ENCODE peak calls at places on chromosomes 5 and 9, in eight cellular contexts. T, L, Y, F, P, Z, H and V are unnamed samples.

GRCh38 chr5:5572983-5573797 is 150.7 kb downstream of the ICE1 start:
- DNase-seq in H (no peak), L (no peak), P (no peak), T (no peak), Y (no peak), F (no peak), Z (peak), V (no peak)

GRCh38 chr9:126147620-126148522 is 178.8 kb upstream of the MVB12B start:
- DNase-seq in Y (no peak), P (no peak), F (no peak), L (peak), T (no peak), Z (no peak), H (no peak), V (peak)

GRCh38 chr9:130327070-130327780 is 61.7 kb downstream of the HMCN2 start:
- DNase-seq in L (no peak), P (no peak), F (no peak), Y (no peak), H (no peak), Z (no peak), T (peak), V (no peak)

GRCh38 chr5:171484460-171484899 is 65.0 kb downstream of the FGF18 start:
- DNase-seq in T (no peak), L (peak), H (no peak), F (peak), P (peak), Y (peak), Z (no peak), V (no peak)

GRCh38 chr5:1897386-1897785 is 14.7 kb upstream of the IRX4 start:
- DNase-seq in T (no peak), P (no peak), Y (no peak), F (no peak), H (no peak), Z (peak), L (no peak), V (no peak)

GRCh38 chr5:27048507-27048906 is 10.1 kb upstream of the CDH9 start:
- DNase-seq in T (peak), H (no peak), L (no peak), Z (no peak), Y (no peak), F (no peak), P (no peak), V (no peak)

GRCh38 chr5:146561711-146562110 is 45.7 kb upstream of the GPR151 start:
- DNase-seq in T (no peak), P (no peak), H (no peak), L (no peak), Z (no peak), Y (no peak), F (no peak), V (no peak)

GRCh38 chr9:72401396-72401795 is 36.4 kb upstream of the ZFAND5 start:
- DNase-seq in F (no peak), Y (no peak), L (no peak), Z (no peak), T (no peak), H (no peak), P (no peak), V (no peak)

GRCh38 chr9:36319806-36320205 is 61.6 kb upstream of the GNE start:
- DNase-seq in F (no peak), P (no peak), Z (no peak), L (peak), Y (no peak), H (no peak), T (no peak), V (peak)

GRCh38 chr5:76548525-76549229 is 74.5 kb downstream of the F2RL2 start:
- DNase-seq in Z (no peak), P (no peak), Y (no peak), L (peak), H (no peak), T (no peak), F (no peak), V (no peak)

GRCh38 chr9:95225016-95225745 is 92.3 kb downstream of the FANCC start:
- DNase-seq in Y (no peak), H (no peak), Z (no peak), F (no peak), P (no peak), T (no peak), L (no peak), V (no peak)

GRCh38 chr9:91824591-91825339 is 125.3 kb downstream of the ROR2 start:
- DNase-seq in Z (no peak), L (peak), Y (no peak), H (peak), P (no peak), T (no peak), F (no peak), V (no peak)

GRCh38 chr5:87845734-87846133 is 422.9 kb downstream of the TMEM161B start:
- DNase-seq in F (no peak), P (peak), Y (no peak), H (no peak), T (no peak), L (no peak), Z (no peak), V (no peak)

GRCh38 chr9:136485651-136486050 is 2.8 kb upstream of the SEC16A start:
- DNase-seq in T (no peak), L (no peak), Y (no peak), F (no peak), H (no peak), P (no peak), Z (peak), V (no peak)

GRCh38 chr5:139141410-139141809 is 56.8 kb downstream of the SIL1 start:
- DNase-seq in Y (no peak), H (no peak), L (no peak), F (no peak), Z (no peak), P (no peak), T (no peak), V (no peak)

DNA sequence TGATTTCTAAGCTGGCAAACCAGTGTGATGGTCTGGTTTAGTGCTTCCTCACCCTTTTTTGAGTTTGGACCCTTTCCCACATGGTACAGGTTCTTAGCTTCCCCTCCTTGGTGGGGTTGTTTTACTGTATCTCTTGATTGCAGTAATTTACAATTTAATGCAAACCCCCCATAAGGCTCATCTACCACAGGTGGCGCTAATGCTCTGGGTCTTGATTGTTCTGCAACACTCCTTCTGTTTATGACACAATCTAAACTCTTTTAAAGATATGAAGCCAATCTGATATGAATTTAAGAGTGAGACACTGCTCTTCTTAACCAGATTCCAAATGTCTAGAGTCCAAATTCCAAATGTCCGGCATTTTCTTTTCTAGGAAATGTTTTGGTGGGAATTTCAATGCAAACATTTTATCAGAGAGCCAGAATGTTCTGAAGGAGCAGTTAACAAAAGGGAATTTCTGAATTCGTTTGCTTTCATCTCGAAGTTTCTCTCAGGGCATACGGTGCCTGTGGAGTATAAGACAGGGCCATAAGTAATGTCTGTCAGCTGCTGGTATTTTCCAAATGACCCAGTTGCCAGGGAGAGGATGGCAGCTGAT is 246.7 kb downstream of the ARHGAP26 start:
- DNase-seq in L (peak), F (peak), T (peak), H (no peak), Y (peak), P (peak), Z (no peak), V (no peak)
- TF ChIP-seq CTCF in L (peak), F (peak), T (peak), H (peak), Y (peak), P (peak), Z (peak), V (peak)

DNA sequence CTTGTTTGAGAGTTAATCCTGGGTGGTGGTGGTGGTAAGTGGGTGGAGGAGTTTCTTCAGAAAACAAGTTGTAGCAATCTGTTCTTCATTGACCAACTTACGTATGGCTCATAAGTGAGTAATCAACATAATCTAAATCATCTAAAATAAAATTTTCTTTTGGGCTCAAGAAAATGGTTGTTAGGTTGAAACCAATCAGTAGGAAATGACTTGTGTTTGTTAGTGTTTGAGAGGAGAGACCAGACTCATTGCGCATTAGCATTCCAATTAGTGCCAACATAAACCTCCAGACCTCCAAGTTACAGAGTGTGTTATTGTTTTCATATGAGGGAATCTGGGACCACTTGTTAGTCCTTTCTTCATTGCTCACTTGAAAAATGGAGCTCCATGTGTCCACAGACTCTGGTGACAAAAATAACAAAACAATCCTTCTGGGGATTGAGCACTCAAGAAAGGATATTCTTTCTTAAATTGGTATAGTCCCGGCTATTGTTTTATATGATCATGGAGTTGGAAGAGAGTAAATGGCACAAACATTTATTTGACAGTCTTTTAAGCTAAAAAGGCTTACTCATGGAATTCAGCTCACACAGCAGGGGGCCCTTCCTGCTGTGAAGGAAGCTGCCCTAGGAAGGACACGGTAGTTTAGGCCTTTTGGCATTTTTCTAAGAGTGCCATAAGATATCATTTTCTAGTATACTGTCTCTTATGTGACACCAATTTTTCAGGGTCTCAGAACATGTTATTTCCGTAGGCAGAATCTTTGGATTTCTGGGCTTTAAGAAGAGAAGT is 441.1 kb downstream of the EBF1 start:
- DNase-seq in H (no peak), L (no peak), T (no peak), Y (no peak), P (peak), F (peak), Z (no peak), V (no peak)
- H3K27ac ChIP-seq in H (no peak), L (no peak), T (no peak), Y (no peak), P (no peak), F (no peak), Z (no peak), V (no peak)

GRCh38 chr9:110429453-110429852 is 91.8 kb upstream of the TXNDC8 start:
- DNase-seq in L (no peak), F (no peak), P (peak), Z (no peak), Y (no peak), H (no peak), T (no peak), V (no peak)
- TF ChIP-seq CTCF in L (no peak), F (peak), P (peak), Z (no peak), Y (no peak), H (no peak), T (peak), V (no peak)

DNA sequence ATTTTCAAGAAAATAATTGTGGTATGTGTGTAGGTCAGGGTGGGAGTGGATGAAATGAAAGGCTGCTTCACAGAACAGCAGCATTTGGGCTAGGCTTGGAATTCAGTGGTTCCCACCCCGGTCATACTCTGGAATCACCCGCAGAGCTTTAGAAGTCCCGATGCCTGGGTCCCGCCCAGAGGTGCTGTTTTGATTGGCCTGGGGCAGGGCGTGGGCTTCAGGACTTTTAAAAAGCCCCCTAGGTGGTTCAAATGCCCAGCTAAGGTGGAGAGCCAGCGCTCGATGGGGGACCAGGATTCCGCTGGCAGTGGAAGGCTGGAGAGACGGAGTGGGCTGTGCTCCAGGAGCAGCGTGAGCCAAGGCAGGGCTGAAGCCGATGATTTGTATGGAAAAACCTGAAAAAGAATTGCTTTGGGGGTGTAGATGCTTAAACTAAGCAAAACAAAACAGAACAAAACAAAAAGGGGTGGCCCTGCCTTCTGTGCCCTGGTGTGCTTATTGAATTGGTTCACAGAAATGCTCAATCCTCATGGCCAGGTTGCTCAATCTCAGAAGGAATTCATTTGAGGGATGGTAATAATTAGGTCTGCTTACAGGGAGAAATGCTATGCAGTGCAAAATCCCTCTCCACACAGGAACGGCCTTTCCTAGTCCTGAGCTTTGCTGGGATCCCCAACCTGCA is 174.2 kb upstream of the ZNF618 start:
- DNase-seq in T (no peak), F (no peak), P (no peak), Y (no peak), H (no peak), L (no peak), Z (no peak), V (no peak)
- H3K27ac ChIP-seq in T (no peak), F (no peak), P (no peak), Y (no peak), H (no peak), L (no peak), Z (no peak), V (no peak)